ENCODE peak calls at places on chromosomes 3 and 15, in six cellular contexts. One of them, this sample, is unnamed.

GRCh38 chr3:123658118-123658859 is 73.4 kb upstream of the HACD2 start:
- DNase-seq in psoas muscle: no peak
- DNase-seq in suprapubic skin: no peak
- DNase-seq in A549: no peak
- DNase-seq in OCI-LY7: no peak
- DNase-seq in HFFc6: peak
- DNase-seq in this sample: no peak

GRCh38 chr3:158909870-158910269 is 108.0 kb downstream of the MFSD1 start:
- DNase-seq in psoas muscle: no peak
- DNase-seq in suprapubic skin: no peak
- DNase-seq in A549: no peak
- DNase-seq in OCI-LY7: no peak
- DNase-seq in HFFc6: no peak
- DNase-seq in this sample: no peak

GRCh38 chr15:68106656-68107055 is 52.5 kb downstream of the PIAS1 start:
- DNase-seq in psoas muscle: no peak
- DNase-seq in suprapubic skin: no peak
- DNase-seq in A549: no peak
- DNase-seq in OCI-LY7: no peak
- DNase-seq in HFFc6: peak
- DNase-seq in this sample: no peak

GRCh38 chr15:55789066-55789660 is 46.2 kb upstream of the PRTG start:
- DNase-seq in psoas muscle: peak
- DNase-seq in suprapubic skin: no peak
- DNase-seq in A549: no peak
- DNase-seq in OCI-LY7: peak
- DNase-seq in HFFc6: no peak
- DNase-seq in this sample: no peak

GRCh38 chr3:33144433-33144832 is 30.6 kb downstream of the CRTAP start:
- DNase-seq in psoas muscle: no peak
- DNase-seq in suprapubic skin: no peak
- DNase-seq in A549: peak
- DNase-seq in OCI-LY7: peak
- DNase-seq in HFFc6: no peak
- DNase-seq in this sample: no peak

GRCh38 chr3:129708328-129708861 is 101.9 kb upstream of the PLXND1 start:
- DNase-seq in psoas muscle: no peak
- DNase-seq in suprapubic skin: no peak
- DNase-seq in A549: no peak
- DNase-seq in OCI-LY7: no peak
- DNase-seq in HFFc6: peak
- DNase-seq in this sample: no peak

GRCh38 chr15:85302271-85302670 is 78.1 kb upstream of the AKAP13 start:
- DNase-seq in psoas muscle: no peak
- DNase-seq in suprapubic skin: no peak
- DNase-seq in A549: no peak
- DNase-seq in OCI-LY7: no peak
- DNase-seq in HFFc6: no peak
- DNase-seq in this sample: no peak

GRCh38 chr3:183818706-183819624 is 6.4 kb downstream of the MAP6D1 start:
- DNase-seq in psoas muscle: no peak
- DNase-seq in suprapubic skin: no peak
- DNase-seq in A549: no peak
- DNase-seq in OCI-LY7: no peak
- DNase-seq in HFFc6: no peak
- DNase-seq in this sample: no peak

GRCh38 chr15:83930813-83931212 is 276.9 kb downstream of the ADAMTSL3 start:
- DNase-seq in psoas muscle: no peak
- DNase-seq in suprapubic skin: no peak
- DNase-seq in A549: no peak
- DNase-seq in OCI-LY7: no peak
- DNase-seq in HFFc6: no peak
- DNase-seq in this sample: no peak

GRCh38 chr3:168006584-168006983 is 89.1 kb downstream of the GOLIM4 start:
- DNase-seq in psoas muscle: no peak
- DNase-seq in suprapubic skin: no peak
- DNase-seq in A549: no peak
- DNase-seq in OCI-LY7: no peak
- DNase-seq in HFFc6: no peak
- DNase-seq in this sample: no peak

DNA sequence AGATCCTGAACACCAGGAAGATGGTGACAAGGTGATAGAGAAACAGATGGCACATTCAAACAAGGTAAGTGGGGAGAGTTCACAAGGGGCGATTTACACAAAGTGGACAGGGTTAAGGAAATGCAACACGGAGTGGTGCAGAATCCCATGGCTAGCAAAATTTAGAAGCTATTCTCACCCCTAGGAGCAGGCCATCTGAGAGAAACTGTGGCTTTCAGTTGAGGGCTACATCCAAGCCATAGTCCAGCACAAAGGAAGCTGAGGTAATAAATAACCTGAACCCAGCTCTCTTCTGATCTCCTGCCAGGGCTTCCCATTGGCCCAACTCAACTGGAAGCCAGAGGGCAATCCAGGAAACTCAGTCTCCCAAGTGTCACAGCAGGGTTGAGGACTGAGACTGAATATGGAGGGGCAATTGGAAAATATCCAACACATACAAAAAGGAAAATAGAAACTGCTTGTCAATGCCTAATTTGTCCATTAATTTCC is 1.2 kb upstream of the ZNF445 start:
- DNase-seq in psoas muscle: no peak
- DNase-seq in suprapubic skin: no peak
- DNase-seq in A549: no peak
- DNase-seq in OCI-LY7: no peak
- DNase-seq in HFFc6: no peak
- DNase-seq in this sample: no peak
- TF ChIP-seq CTCF in psoas muscle: no peak
- TF ChIP-seq CTCF in suprapubic skin: no peak
- TF ChIP-seq CTCF in A549: no peak
- TF ChIP-seq CTCF in OCI-LY7: no peak
- TF ChIP-seq CTCF in HFFc6: no peak
- TF ChIP-seq CTCF in this sample: no peak

GRCh38 chr3:149363053-149363452 is 14.4 kb downstream of the TM4SF1 start:
- DNase-seq in psoas muscle: no peak
- DNase-seq in suprapubic skin: no peak
- DNase-seq in A549: no peak
- DNase-seq in OCI-LY7: no peak
- DNase-seq in HFFc6: peak
- DNase-seq in this sample: no peak
- TF ChIP-seq CTCF in psoas muscle: no peak
- TF ChIP-seq CTCF in suprapubic skin: no peak
- TF ChIP-seq CTCF in A549: no peak
- TF ChIP-seq CTCF in OCI-LY7: no peak
- TF ChIP-seq CTCF in HFFc6: no peak
- TF ChIP-seq CTCF in this sample: no peak

DNA sequence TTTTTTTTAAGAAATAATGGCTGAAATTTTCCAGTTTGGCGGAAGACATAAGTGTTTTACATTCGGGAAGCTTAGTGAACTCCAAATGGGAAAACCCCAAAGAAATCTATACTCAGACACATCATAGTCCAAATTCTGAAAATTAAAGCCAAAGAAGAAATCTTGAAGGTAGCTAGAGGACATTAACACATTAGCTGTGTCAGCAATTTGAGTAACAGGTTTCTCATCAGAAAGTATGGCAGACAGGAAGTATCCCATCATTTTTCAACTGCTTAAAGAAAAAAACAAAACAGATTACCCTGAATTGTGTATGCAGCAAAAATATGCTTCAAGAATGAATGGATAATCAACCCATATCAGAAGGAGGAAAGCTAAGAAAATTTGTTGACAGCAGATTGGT is 261.7 kb downstream of the DOCK3 start:
- DNase-seq in psoas muscle: no peak
- DNase-seq in suprapubic skin: no peak
- DNase-seq in A549: no peak
- DNase-seq in OCI-LY7: no peak
- DNase-seq in HFFc6: no peak
- DNase-seq in this sample: no peak
- TF ChIP-seq CTCF in psoas muscle: no peak
- TF ChIP-seq CTCF in suprapubic skin: no peak
- TF ChIP-seq CTCF in A549: no peak
- TF ChIP-seq CTCF in OCI-LY7: no peak
- TF ChIP-seq CTCF in HFFc6: no peak
- TF ChIP-seq CTCF in this sample: no peak

GRCh38 chr3:53668872-53669271 is 174.5 kb downstream of the CACNA1D start:
- DNase-seq in psoas muscle: no peak
- DNase-seq in suprapubic skin: no peak
- DNase-seq in A549: no peak
- DNase-seq in OCI-LY7: peak
- DNase-seq in HFFc6: peak
- DNase-seq in this sample: no peak
- TF ChIP-seq CTCF in psoas muscle: peak
- TF ChIP-seq CTCF in suprapubic skin: no peak
- TF ChIP-seq CTCF in A549: no peak
- TF ChIP-seq CTCF in OCI-LY7: peak
- TF ChIP-seq CTCF in HFFc6: peak
- TF ChIP-seq CTCF in this sample: peak

DNA sequence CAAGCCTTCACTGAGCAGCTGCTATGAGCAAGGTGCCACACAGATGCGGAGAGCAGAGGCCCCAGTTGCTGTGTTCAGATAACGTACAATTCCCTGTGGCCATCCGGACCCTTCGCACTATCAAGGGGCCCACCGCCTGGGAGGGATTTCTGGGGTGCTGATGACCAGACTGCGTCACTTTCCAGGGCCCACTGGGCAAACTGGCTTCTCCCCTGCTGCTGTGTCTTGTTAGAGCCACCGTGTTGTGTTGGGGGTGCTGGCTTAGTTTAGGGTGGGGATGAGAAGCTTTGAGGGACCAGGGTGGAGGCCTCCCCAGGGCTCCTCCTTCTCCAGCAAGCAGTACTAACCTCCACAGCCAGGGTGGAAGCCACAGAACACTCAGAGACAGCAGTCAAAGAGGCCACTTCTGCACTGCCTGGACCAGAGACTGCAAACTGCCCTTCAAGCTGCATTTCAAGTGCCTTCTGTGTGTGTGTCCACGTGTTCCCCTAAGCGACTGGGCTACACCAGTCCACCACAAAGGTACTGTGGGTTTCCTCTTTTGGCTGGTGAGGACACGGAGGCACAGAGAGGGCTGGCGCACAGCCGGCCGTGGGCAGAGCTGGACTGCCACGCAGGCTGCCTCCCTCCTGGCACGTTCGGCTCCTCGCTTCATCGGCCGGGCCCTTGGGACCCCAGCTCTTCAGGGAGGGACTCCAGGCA is 61.1 kb downstream of the MGLL start:
- DNase-seq in psoas muscle: peak
- DNase-seq in suprapubic skin: no peak
- DNase-seq in A549: no peak
- DNase-seq in OCI-LY7: no peak
- DNase-seq in HFFc6: no peak
- DNase-seq in this sample: no peak
- TF ChIP-seq CTCF in psoas muscle: no peak
- TF ChIP-seq CTCF in suprapubic skin: no peak
- TF ChIP-seq CTCF in A549: no peak
- TF ChIP-seq CTCF in OCI-LY7: no peak
- TF ChIP-seq CTCF in HFFc6: peak
- TF ChIP-seq CTCF in this sample: no peak

DNA sequence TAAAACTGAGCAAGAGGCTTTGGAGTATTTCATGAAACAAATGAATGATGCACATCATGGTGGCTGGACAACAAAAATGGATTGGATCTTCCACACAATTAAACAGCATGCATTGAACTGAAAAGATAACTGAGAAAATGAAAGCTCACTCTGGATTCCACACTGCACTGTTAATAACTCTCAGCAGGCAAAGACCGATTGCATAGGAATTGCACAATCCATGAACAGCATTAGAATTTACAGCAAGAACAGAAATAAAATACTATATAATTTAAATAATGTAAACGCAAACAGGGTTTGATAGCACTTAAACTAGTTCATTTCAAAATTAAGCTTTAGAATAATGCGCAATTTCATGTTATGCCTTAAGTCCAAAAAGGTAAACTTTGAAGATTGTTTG is 16.7 kb downstream of the KCNMB3 start:
- DNase-seq in psoas muscle: no peak
- DNase-seq in suprapubic skin: no peak
- DNase-seq in A549: no peak
- DNase-seq in OCI-LY7: no peak
- DNase-seq in HFFc6: no peak
- DNase-seq in this sample: no peak
- TF ChIP-seq CTCF in psoas muscle: no peak
- TF ChIP-seq CTCF in suprapubic skin: no peak
- TF ChIP-seq CTCF in A549: no peak
- TF ChIP-seq CTCF in OCI-LY7: no peak
- TF ChIP-seq CTCF in HFFc6: no peak
- TF ChIP-seq CTCF in this sample: no peak

GRCh38 chr15:44550256-44550655 is 13.3 kb downstream of the EIF3J start:
- DNase-seq in psoas muscle: no peak
- DNase-seq in suprapubic skin: no peak
- DNase-seq in A549: no peak
- DNase-seq in OCI-LY7: peak
- DNase-seq in HFFc6: peak
- DNase-seq in this sample: no peak
- TF ChIP-seq CTCF in psoas muscle: peak
- TF ChIP-seq CTCF in suprapubic skin: peak
- TF ChIP-seq CTCF in A549: peak
- TF ChIP-seq CTCF in OCI-LY7: peak
- TF ChIP-seq CTCF in HFFc6: peak
- TF ChIP-seq CTCF in this sample: peak

This sample was measured in D721Med.